ENCODE peak calls at places on chromosomes 16 and 17, in seven cellular contexts. N is ovary, Q is SJSA1, H is trophoblast cell, F is fibroblast of lung, X is PC-3, G is neural progenitor cell. D is an unnamed sample. For H3K4me1 and H3K36me3, the result is how much of the 10 kb centered on the place peaks cover.

GRCh38 chr17:2755941-2756724 is 6.7 kb upstream of the CCDC92B start:
- DNase-seq in F (no peak), G (peak), Q (no peak), X (no peak), H (no peak), N (no peak), D (no peak)

GRCh38 chr16:48444574-48444973 is 59.4 kb upstream of the SIAH1 start:
- DNase-seq in G (no peak), F (peak), Q (peak), X (peak), H (peak), N (peak), D (no peak)

GRCh38 chr17:73118876-73119485 is 26.5 kb upstream of the SLC39A11 start:
- DNase-seq in F (no peak), H (no peak), N (no peak), Q (no peak), X (no peak), G (no peak), D (no peak)

GRCh38 chr16:18931756-18932155 is 5.5 kb upstream of the SMG1 start:
- DNase-seq in H (no peak), Q (no peak), X (no peak), G (no peak), N (no peak), F (no peak), D (no peak)

GRCh38 chr16:3950343-3951193 is 70.1 kb upstream of the CREBBP start:
- DNase-seq in G (no peak), Q (peak), X (peak), N (peak), F (peak), H (no peak), D (peak)

GRCh38 chr16:49739381-49739780 is 116.5 kb downstream of the ZNF423 start:
- DNase-seq in H (peak), N (no peak), Q (no peak), X (no peak), F (no peak), G (peak), D (no peak)

GRCh38 chr17:77444653-77445029 is 303.9 kb downstream of the SEC14L1 start:
- DNase-seq in G (no peak), N (peak), X (no peak), F (peak), Q (no peak), H (no peak), D (no peak)

GRCh38 chr17:17435323-17435722 is 41.5 kb upstream of the MED9 start:
- DNase-seq in Q (peak), X (peak), N (no peak), G (no peak), F (peak), H (no peak), D (peak)

GRCh38 chr16:26593700-26594099 is 473.0 kb upstream of the C16orf82 start:
- DNase-seq in X (no peak), N (no peak), Q (no peak), G (no peak), F (no peak), H (no peak), D (no peak)

GRCh38 chr17:45917081-45917480 is 22.7 kb downstream of the MAPT start:
- DNase-seq in Q (no peak), F (no peak), H (no peak), X (no peak), G (no peak), N (no peak), D (no peak)

GRCh38 chr16:50744911-50745310 is 3.0 kb downstream of the CYLD start:
- DNase-seq in X (peak), N (no peak), G (no peak), H (no peak), F (peak), Q (no peak), D (no peak)

GRCh38 chr17:36602030-36602737 is 801 bp downstream of the MRM1 start:
- DNase-seq in X (peak), H (peak), F (peak), G (peak), Q (no peak), N (no peak), D (peak)

GRCh38 chr17:72982680-72983079 is 109.8 kb downstream of the SLC39A11 start:
- DNase-seq in N (no peak), X (no peak), Q (no peak), G (no peak), H (no peak), F (no peak), D (no peak)

GRCh38 chr17:2682304-2682938 is 29.1 kb downstream of the CLUH start:
- DNase-seq in F (peak), H (no peak), Q (no peak), G (no peak), X (peak), N (no peak), D (no peak)

GRCh38 chr16:11334831-11335404 is 10.3 kb upstream of the RMI2 start:
- DNase-seq in F (no peak), X (no peak), Q (no peak), N (no peak), H (no peak), G (no peak), D (no peak)

GRCh38 chr16:69654280-69654931 is 72.0 kb downstream of the NQO1 start:
- DNase-seq in F (no peak), N (no peak), G (no peak), Q (no peak), H (no peak), X (no peak), D (no peak)

GRCh38 chr17:35345926-35346771 is 27.3 kb downstream of the SLFN11 start:
- DNase-seq in Q (no peak), N (peak), X (no peak), H (peak), F (peak), G (peak), D (peak)

GRCh38 chr16:11570258-11570657 is 16.5 kb downstream of the LITAF start:
- DNase-seq in G (no peak), N (no peak), H (no peak), X (no peak), F (no peak), Q (no peak), D (no peak)

GRCh38 chr16:31529398-31530312 is 2.0 kb downstream of the AHSP start:
- DNase-seq in F (no peak), N (peak), G (peak), X (no peak), H (no peak), Q (no peak), D (peak)

GRCh38 chr16:396605-397004 is 394 bp upstream of the NME4 start:
- DNase-seq in F (peak), X (peak), Q (no peak), G (peak), H (peak), N (peak), D (no peak)

GRCh38 chr16:54305066-54305465 is 18.5 kb upstream of the IRX3 start:
- DNase-seq in N (no peak), H (no peak), G (no peak), X (no peak), Q (no peak), F (no peak), D (no peak)

GRCh38 chr16:63481060-63481459 is 1444.8 kb upstream of the CDH8 start:
- DNase-seq in G (no peak), X (no peak), N (no peak), F (no peak), Q (no peak), H (no peak), D (no peak)

GRCh38 chr16:49857423-49858181 is 1.7 kb upstream of the ZNF423 start:
- DNase-seq in F (peak), N (peak), G (peak), Q (peak), X (peak), H (peak), D (no peak)

GRCh38 chr16:75471723-75472634 is 7.5 kb upstream of the TMEM170A start:
- DNase-seq in X (peak), N (peak), F (peak), Q (no peak), G (peak), H (peak), D (no peak)

GRCh38 chr17:17497845-17498520 is 1.8 kb upstream of the RASD1 start:
- DNase-seq in G (no peak), F (no peak), N (no peak), Q (no peak), H (no peak), X (no peak), D (no peak)

DNA sequence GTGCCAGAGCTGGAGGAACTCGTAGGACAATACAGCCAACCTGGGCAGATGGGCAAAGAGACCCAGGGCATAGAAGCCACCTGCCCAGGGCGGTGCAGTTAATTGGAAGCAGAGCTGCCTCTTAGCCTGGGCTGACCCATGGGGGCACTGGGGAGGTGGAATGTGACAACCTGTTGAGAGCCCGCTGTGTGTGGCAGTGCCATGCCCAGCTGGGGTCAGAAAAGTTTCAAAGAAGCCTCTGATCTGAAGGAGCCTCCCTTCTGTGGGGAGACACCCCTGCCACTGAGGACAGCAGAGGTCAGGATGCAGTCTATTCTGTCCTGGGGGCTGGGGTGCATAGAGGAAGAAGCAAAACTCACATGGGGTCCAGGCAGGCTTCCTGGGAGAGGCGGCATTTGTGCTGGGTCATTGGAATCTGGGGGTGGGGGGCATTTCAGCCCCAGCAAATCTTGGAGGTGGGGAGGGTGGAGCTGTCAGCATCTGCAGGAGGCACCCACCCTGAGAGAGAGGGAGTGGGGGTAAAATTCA is 176.1 kb upstream of the CIBAR2 start:
- DNase-seq in X (no peak), F (no peak), N (no peak), Q (no peak), H (no peak), G (no peak), D (no peak)
- H3K4me1 ChIP-seq in X (under half), F (under half), N (under half), Q (half or more), H (under half), G (under half), D (under half)

GRCh38 chr17:7468814-7469438 is 10.5 kb downstream of the ZBTB4 start:
- DNase-seq in G (no peak), F (no peak), H (peak), Q (no peak), X (no peak), N (no peak), D (no peak)
- H3K27ac ChIP-seq in G (no peak), F (no peak), H (no peak), Q (no peak), X (no peak), N (no peak), D (peak)

DNA sequence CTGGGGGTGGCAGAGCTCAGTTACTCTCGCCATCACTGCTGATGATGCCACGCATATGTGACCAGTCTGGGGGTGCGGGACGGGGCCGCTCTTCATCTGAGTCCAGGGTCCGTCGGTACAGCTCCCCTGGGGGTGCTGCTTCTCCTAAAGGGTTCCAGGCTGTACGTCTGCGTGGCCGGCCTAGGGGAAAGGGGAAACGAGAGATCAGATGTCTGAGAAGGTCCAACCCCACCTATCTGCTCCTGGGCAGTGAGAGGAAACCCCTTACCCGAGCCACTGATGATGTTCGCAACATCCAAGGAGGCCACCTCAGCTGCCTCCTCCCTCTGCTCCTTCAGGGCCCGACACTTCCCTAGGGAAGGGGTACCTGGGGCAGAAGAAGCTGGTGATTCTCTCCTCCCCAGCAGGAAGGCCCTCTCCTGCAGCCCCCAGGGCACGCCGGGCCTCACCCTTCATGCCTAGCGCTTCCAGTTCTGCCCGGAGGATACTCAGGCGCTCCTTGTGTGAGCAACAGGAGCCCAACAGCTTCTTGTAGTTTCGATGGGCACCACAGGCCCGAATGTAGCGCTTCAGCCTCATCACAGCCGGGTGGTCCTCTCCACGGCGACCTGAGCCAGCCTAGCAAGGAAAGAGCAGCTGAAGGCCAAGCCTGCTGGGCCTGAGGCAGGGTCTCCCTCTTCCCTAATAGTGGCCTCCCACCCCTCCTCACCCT is 2.1 kb downstream of the HIRIP3 start:
- DNase-seq in Q (no peak), H (no peak), G (no peak), F (no peak), X (no peak), N (no peak), D (peak)
- H3K36me3 ChIP-seq in Q (half or more), H (under half), G (under half), F (under half), X (under half), N (under half), D (half or more)

DNA sequence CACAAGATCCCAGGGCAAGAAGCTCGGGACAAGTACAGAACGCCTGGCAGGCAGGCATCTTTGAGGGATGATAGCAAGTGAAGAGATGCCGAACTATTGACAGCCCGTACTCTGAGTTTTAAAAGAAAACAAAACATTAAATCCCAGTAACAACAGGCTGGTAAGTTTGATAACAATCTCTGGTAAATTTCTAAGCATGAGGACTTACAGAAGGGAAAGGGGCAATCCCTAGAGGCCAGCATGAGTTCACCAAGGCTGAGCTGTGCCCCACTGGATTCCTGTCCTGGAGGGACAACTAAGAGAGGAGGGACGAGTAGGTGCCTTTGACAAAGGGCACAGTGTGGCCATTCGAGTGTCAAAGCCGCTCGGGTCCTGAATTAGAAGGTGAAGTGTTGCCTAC is 26.2 kb downstream of the CCDC182 start:
- DNase-seq in Q (no peak), N (no peak), F (no peak), X (no peak), H (no peak), G (no peak), D (no peak)
- H3K4me1 ChIP-seq in Q (under half), N (under half), F (under half), X (under half), H (under half), G (under half), D (under half)

GRCh38 chr17:31094600-31095238 is at the start of gene NF1:
- DNase-seq in Q (peak), X (peak), F (peak), N (peak), G (peak), H (peak), D (peak)

GRCh38 chr17:31095239-31096105 is 695 bp downstream of the NF1 start:
- DNase-seq in F (peak), X (peak), H (peak), G (peak), Q (peak), N (peak), D (peak)

GRCh38 chr17:31093866-31094599 is 744 bp upstream of the NF1 start:
- DNase-seq in H (no peak), G (no peak), Q (no peak), F (no peak), X (no peak), N (no peak), D (no peak)

GRCh38 chr17:31099051-31099450 is 4.3 kb downstream of the NF1 start:
- DNase-seq in F (peak), X (no peak), G (no peak), H (no peak), Q (no peak), N (no peak), D (no peak)

DNA sequence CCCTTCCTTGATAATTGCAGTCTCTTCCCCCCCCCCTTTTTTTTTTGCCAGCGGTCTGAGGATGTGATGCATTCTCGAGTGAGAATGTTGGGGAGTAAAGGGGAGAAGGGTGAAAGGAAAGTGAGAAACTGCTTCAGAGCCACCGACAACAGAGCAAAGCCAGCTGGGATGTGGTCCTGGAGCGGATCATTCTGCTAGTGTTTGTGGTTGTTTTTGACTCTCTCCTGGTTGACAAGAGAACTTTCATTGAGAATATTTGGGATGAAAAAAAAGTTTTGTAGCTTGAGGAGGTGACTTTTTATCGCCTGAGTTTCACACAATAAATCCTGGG is 1.3 kb downstream of the NF1 start:
- DNase-seq in N (no peak), F (no peak), X (peak), Q (no peak), H (no peak), G (no peak), D (no peak)
- H3K27ac ChIP-seq in N (no peak), F (peak), X (peak), Q (peak), H (peak), G (peak), D (peak)

GRCh38 chr17:40629850-40630249 is 17.8 kb downstream of the SMARCE1 start:
- DNase-seq in N (no peak), Q (no peak), X (no peak), G (no peak), H (no peak), F (no peak), D (no peak)
- H3K36me3 ChIP-seq in N (under half), Q (half or more), X (half or more), G (half or more), H (under half), F (under half), D (half or more)

GRCh38 chr17:27473190-27473747 is 17.0 kb downstream of the KSR1 start:
- DNase-seq in Q (no peak), N (no peak), G (no peak), X (no peak), H (peak), F (no peak), D (no peak)
- H3K4me1 ChIP-seq in Q (under half), N (under half), G (under half), X (under half), H (under half), F (under half), D (half or more)

GRCh38 chr17:12867726-12868125 is 78.4 kb downstream of the ARHGAP44 start:
- DNase-seq in G (no peak), Q (no peak), X (no peak), H (no peak), F (no peak), N (no peak), D (no peak)
- H3K27ac ChIP-seq in G (no peak), Q (no peak), X (no peak), H (no peak), F (no peak), N (no peak), D (no peak)

GRCh38 chr16:84660973-84661372 is 12.7 kb downstream of the KLHL36 start:
- DNase-seq in X (no peak), N (no peak), G (no peak), Q (no peak), F (peak), H (no peak), D (no peak)
- H3K36me3 ChIP-seq in X (under half), N (under half), G (under half), Q (half or more), F (under half), H (half or more), D (half or more)

D was measured in lower lobe of right lung.